ENCODE peak calls at places on chromosomes 11 and 22, in four cellular contexts. G is H54, Z is GM12892, A is lower leg skin. F is an unnamed sample.
A peak's percentile ranks its signal among the peaks of the same experiment; 100 is the strongest.

GRCh38 chr11:4202749-4203148 is 108.2 kb downstream of the RRM1 start:
- DNase-seq in G (no peak), Z (no peak), A (no peak), F (no peak)

GRCh38 chr22:38193580-38193979 is 8.2 kb upstream of the MAFF start:
- DNase-seq in G (no peak), Z (no peak), A (no peak), F (peak; percentile 38)

GRCh38 chr11:116035972-116036371 is 531.8 kb upstream of the CADM1 start:
- DNase-seq in G (no peak), Z (no peak), A (no peak), F (no peak)

GRCh38 chr11:76579047-76579751 is 91.3 kb downstream of the LRRC32 start:
- DNase-seq in G (no peak), Z (no peak), A (no peak), F (no peak)

GRCh38 chr22:20957691-20958440 is 9.2 kb upstream of the AIFM3 start:
- DNase-seq in G (no peak), Z (no peak), A (no peak), F (no peak)

GRCh38 chr22:43376765-43377485 is 33.8 kb upstream of the SCUBE1 start:
- DNase-seq in G (no peak), Z (no peak), A (no peak), F (peak; percentile 73)

GRCh38 chr22:47780281-47780875 is 1017.9 kb downstream of the TBC1D22A start:
- DNase-seq in G (no peak), Z (no peak), A (no peak), F (no peak)

GRCh38 chr11:85756401-85757200 is 54.3 kb downstream of the SYTL2 start:
- DNase-seq in G (no peak), Z (no peak), A (no peak), F (no peak)

GRCh38 chr11:3165152-3165705 is at the start of gene OSBPL5:
- DNase-seq in G (peak; percentile 79), Z (no peak), A (peak; percentile 74), F (peak; percentile 76)

GRCh38 chr11:35139883-35140282 is 912 bp downstream of the CD44 start:
- DNase-seq in G (no peak), Z (no peak), A (no peak), F (peak; percentile 46)

GRCh38 chr11:6655790-6656580 is at the start of gene DCHS1:
- DNase-seq in G (no peak), Z (no peak), A (no peak), F (no peak)

GRCh38 chr11:109851780-109852390 is 241.3 kb upstream of the ZC3H12C start:
- DNase-seq in G (no peak), Z (no peak), A (no peak), F (no peak)

GRCh38 chr11:46099973-46100335 is 21.3 kb downstream of the PHF21A start:
- DNase-seq in G (no peak), Z (no peak), A (no peak), F (no peak)

GRCh38 chr11:46267930-46268329 is 9.5 kb upstream of the CREB3L1 start:
- DNase-seq in G (no peak), Z (no peak), A (no peak), F (no peak)

GRCh38 chr11:69943066-69943465 is 123.8 kb upstream of the FGF3 start:
- DNase-seq in G (no peak), Z (no peak), A (no peak), F (peak; percentile 22)

GRCh38 chr11:58900479-58901420 is 38.5 kb upstream of the GLYATL1 start:
- DNase-seq in G (peak; percentile 70), Z (no peak), A (peak; percentile 60), F (peak; percentile 88)

DNA sequence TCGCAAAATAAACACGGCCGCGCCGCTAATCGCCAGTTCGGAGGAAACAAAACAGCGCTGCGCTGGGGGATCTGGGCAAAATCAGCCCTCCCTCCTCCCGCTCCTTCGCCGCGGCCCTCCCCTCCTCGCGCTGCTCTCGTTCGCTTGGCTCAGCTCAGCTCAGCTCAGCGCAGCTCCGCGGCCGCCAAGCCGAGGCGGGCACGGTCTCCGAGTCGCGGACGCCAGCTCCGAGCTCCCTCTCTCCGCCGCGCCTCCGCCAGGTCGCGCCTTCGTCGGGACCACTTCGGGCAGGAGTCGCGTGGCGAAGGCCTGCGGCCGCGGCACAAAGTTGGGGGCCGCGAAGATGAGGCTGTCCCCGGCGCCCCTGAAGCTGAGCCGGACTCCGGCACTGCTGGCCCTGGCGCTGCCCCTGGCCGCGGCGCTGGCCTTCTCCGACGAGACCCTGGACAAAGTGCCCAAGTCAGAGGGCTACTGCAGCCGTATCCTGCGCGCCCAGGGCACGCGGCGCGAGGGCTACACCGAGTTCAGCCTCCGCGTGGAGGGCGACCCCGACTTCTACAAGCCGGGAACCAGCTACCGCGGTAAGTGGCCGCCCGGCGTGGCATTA is at the start of gene SPON1:
- DNase-seq in G (no peak), Z (peak; percentile 18), A (no peak), F (peak; percentile 56)
- TF ChIP-seq POLR2A in G (no peak), Z (no peak), A (no peak), F (no peak)

DNA sequence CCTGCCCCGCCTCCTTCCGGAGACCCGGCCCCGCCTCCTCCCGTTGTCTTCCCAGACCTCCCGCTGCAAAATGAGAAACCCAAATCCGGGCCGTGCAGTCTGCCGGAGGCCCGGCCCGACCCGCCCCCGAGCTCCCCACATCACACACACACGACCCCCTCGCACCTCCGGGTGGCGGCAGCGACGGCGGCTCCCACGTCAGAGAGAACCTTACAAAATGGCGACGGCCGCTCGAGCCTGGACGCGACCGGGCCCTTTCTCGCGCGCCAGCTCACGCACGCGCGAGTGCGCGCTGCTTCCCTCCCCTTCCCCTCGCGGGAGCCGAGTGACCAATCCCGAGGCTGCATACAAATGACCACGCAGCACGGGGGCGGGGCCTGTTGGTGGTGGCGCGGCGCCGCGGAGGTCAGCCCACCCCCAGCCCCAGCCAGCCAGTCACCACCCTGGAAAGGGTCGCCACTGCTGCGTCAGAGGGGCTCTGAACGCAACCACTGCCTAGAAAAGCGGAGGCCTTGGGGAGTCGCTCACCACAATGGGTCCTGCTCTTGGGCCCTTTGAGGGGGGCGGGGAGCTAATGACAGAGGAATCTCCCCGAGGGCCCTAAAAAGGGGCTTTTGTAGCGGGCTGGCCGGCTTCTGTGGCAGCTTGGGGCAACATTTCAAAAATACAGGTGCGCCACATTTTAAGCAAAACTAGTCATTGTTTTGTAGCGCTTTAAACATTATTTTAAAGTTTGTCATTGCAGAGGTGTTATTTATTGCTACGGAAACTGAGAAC is at the start of gene RBM4B:
- DNase-seq in G (peak; percentile 95), Z (peak; percentile 91), A (peak; percentile 93), F (peak; percentile 95)
- TF ChIP-seq POLR2A in G (peak; percentile 54), Z (peak; percentile 84), A (no peak), F (peak; percentile 88)

GRCh38 chr11:67420646-67421420 is 5.4 kb downstream of the CARNS1 start:
- DNase-seq in G (peak; percentile 78), Z (peak; percentile 99), A (peak; percentile 95), F (peak; percentile 97)
- TF ChIP-seq POLR2A in G (peak; percentile 67), Z (no peak), A (no peak), F (no peak)

GRCh38 chr11:95734009-95734572 is 55.5 kb downstream of the FAM76B start:
- DNase-seq in G (no peak), Z (no peak), A (no peak), F (peak; percentile 8)
- TF ChIP-seq POLR2A in G (no peak), Z (no peak), A (no peak), F (no peak)

DNA sequence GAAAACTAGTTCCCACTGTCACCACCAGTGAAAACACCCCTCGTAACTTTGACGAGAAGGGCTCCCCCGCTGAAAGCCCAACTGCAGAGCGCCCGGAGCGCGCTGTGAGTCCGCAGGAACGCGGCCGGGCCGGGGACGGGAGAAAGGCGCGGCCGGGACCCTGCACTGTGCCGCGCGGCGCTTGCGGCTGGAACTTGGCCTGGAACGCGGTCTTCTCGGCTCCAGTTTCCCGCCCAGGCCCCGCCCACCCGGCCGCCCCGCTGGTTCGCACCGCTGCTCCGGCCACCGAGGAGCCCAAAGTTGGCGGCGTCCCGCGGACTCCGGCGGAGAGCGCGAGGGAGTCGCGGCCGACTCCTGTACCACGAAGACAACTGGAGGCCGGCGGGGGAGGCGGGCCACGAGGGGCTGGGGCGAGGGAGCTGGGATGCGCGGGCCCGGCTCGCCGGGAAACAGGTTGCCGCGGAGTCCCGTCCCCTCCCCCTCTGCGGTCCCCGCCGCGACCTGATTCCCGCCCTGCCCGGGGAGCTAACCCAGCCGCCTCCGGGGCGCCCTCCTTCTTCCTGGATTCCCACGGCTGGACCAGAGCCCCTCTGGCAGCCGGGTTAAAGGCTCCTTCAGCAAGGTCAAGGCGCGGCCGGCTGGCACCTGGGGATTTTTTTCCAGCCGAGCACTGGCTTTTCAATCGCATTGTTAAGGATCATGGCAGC is 3.4 kb downstream of the TENM4 start:
- DNase-seq in G (peak; percentile 75), Z (peak; percentile 22), A (no peak), F (peak; percentile 43)
- TF ChIP-seq POLR2A in G (no peak), Z (no peak), A (no peak), F (no peak)

GRCh38 chr11:830295-831131 is 2.2 kb upstream of the CD151 start:
- DNase-seq in G (no peak), Z (peak; percentile 80), A (no peak), F (peak; percentile 31)

GRCh38 chr11:829116-829945 is 1.6 kb downstream of the CRACR2B start:
- DNase-seq in G (no peak), Z (no peak), A (no peak), F (no peak)

GRCh38 chr11:828501-829115 is 889 bp downstream of the CRACR2B start:
- DNase-seq in G (no peak), Z (no peak), A (no peak), F (no peak)

GRCh38 chr11:831132-831864 is 1.5 kb upstream of the CD151 start:
- DNase-seq in G (peak; percentile 97), Z (no peak), A (no peak), F (no peak)

GRCh38 chr11:829946-830294 is 2.2 kb downstream of the CRACR2B start:
- DNase-seq in G (no peak), Z (no peak), A (no peak), F (no peak)
- TF ChIP-seq POLR2A in G (no peak), Z (no peak), A (no peak), F (no peak)

GRCh38 chr11:77642228-77642627 is 4.6 kb upstream of the CLNS1A start:
- DNase-seq in G (no peak), Z (no peak), A (no peak), F (no peak)

GRCh38 chr11:77636738-77637344 is 753 bp downstream of the CLNS1A start:
- DNase-seq in G (no peak), Z (no peak), A (no peak), F (no peak)

GRCh38 chr11:77634724-77635123 is 2.9 kb downstream of the CLNS1A start:
- DNase-seq in G (no peak), Z (no peak), A (no peak), F (no peak)

GRCh38 chr11:77633856-77634425 is 3.7 kb downstream of the CLNS1A start:
- DNase-seq in G (no peak), Z (no peak), A (no peak), F (no peak)

GRCh38 chr11:77637345-77638165 is at the start of gene CLNS1A:
- DNase-seq in G (peak; percentile 72), Z (peak; percentile 59), A (peak; percentile 87), F (peak; percentile 83)
- TF ChIP-seq POLR2A in G (peak; percentile 88), Z (peak; percentile 91), A (no peak), F (peak; percentile 87)

GRCh38 chr22:41923595-41924276 is 2.9 kb downstream of the TNFRSF13C start:
- DNase-seq in G (no peak), Z (no peak), A (no peak), F (no peak)

GRCh38 chr22:41925783-41926460 is 684 bp downstream of the TNFRSF13C start:
- DNase-seq in G (no peak), Z (no peak), A (no peak), F (peak; percentile 74)

GRCh38 chr22:41920271-41920976 is 5.5 kb upstream of the SHISA8 start:
- DNase-seq in G (no peak), Z (no peak), A (no peak), F (no peak)

GRCh38 chr22:41922336-41922735 is 4.3 kb downstream of the TNFRSF13C start:
- DNase-seq in G (no peak), Z (no peak), A (no peak), F (no peak)

GRCh38 chr22:41922940-41923594 is 3.5 kb downstream of the TNFRSF13C start:
- DNase-seq in G (no peak), Z (no peak), A (no peak), F (no peak)
- TF ChIP-seq POLR2A in G (no peak), Z (peak; percentile 15), A (no peak), F (no peak)

F was measured in body of pancreas.